ENCODE peak calls at places on chromosomes 11 and 22, in seven cellular contexts. E is posterior cingulate gyrus; G is NCI-H187; Y is activated naive CD8-positive, alpha-beta T cell treated with anti-CD3 and anti-CD28 coated beads, Interleukin-2, amount 50 U/mL, for 24 hours; T is caudate nucleus; B is Kasumi-1; L is GM23248. R is an unnamed sample.

GRCh38 chr11:126318642-126319373 is 14.9 kb downstream of the DCPS start:
- DNase-seq in E (no peak), Y (peak), L (peak), T (no peak), B (peak), G (no peak), R (peak)

GRCh38 chr22:42623756-42624446 is 9.2 kb upstream of the POLDIP3 start:
- DNase-seq in Y (no peak), E (no peak), B (no peak), T (no peak), L (no peak), G (no peak), R (peak)

GRCh38 chr11:69044111-69045013 is 4.4 kb upstream of the TPCN2 start:
- DNase-seq in B (peak), T (peak), L (peak), E (peak), Y (peak), G (no peak), R (peak)

GRCh38 chr11:116454020-116454645 is 318.7 kb downstream of the BUD13 start:
- DNase-seq in Y (peak), E (no peak), L (peak), B (peak), T (peak), G (peak), R (no peak)

GRCh38 chr22:20198527-20199319 is 47.9 kb upstream of the CCDC188 start:
- DNase-seq in Y (no peak), B (no peak), E (no peak), L (no peak), T (no peak), G (no peak), R (no peak)

GRCh38 chr11:72836111-72836510 is 21.9 kb downstream of the ATG16L2 start:
- DNase-seq in T (no peak), G (no peak), Y (no peak), B (no peak), E (no peak), L (no peak), R (no peak)

GRCh38 chr11:10866893-10867331 is 9.1 kb upstream of the ZBED5 start:
- DNase-seq in L (peak), B (no peak), Y (no peak), G (no peak), T (no peak), E (no peak), R (peak)

GRCh38 chr22:17782621-17783020 is 8.4 kb upstream of the BID start:
- DNase-seq in G (no peak), B (no peak), Y (no peak), E (peak), L (no peak), T (no peak), R (peak)

GRCh38 chr22:36628561-36629060 is 74.9 kb downstream of the CACNG2 start:
- DNase-seq in E (no peak), B (no peak), T (no peak), Y (no peak), L (no peak), G (no peak), R (no peak)

GRCh38 chr11:7576671-7577225 is 62.9 kb downstream of the PPFIBP2 start:
- DNase-seq in Y (no peak), E (no peak), B (no peak), L (peak), T (peak), G (no peak), R (peak)

R was measured in osteoblast.